ENCODE peak calls at places on chromosomes 5 and 9, in seven cellular contexts. F, S, Y, D, O, H and Z are unnamed samples.

GRCh38 chr5:177409043-177409801 is at the start of gene F12:
- DNase-seq in F (no peak), S (no peak), Y (no peak), D (no peak), O (no peak), H (no peak), Z (no peak)

GRCh38 chr9:37910271-37910670 is 6.3 kb upstream of the SLC25A51 start:
- DNase-seq in F (no peak), S (no peak), Y (no peak), D (no peak), O (no peak), H (no peak), Z (no peak)

GRCh38 chr5:120803282-120803681 is 339.2 kb downstream of the PRR16 start:
- DNase-seq in F (no peak), S (peak; percentile 46), Y (no peak), D (peak; percentile 54), O (no peak), H (no peak), Z (no peak)

GRCh38 chr9:36141288-36141687 is 4.8 kb downstream of the GLIPR2 start:
- DNase-seq in F (no peak), S (no peak), Y (no peak), D (peak; percentile 41), O (no peak), H (no peak), Z (no peak)

GRCh38 chr9:100099722-100100042 is 639 bp downstream of the INVS start:
- DNase-seq in F (no peak), S (no peak), Y (no peak), D (no peak), O (peak; percentile 16), H (no peak), Z (no peak)

GRCh38 chr9:129139233-129139992 is 28.2 kb downstream of the PTPA start:
- DNase-seq in F (no peak), S (peak; percentile 94), Y (peak; percentile 78), D (peak; percentile 84), O (peak; percentile 61), H (peak; percentile 84), Z (peak; percentile 53)

GRCh38 chr5:108753877-108754276 is 6.2 kb downstream of the FER start:
- DNase-seq in F (no peak), S (no peak), Y (no peak), D (peak; percentile 72), O (no peak), H (no peak), Z (no peak)

GRCh38 chr5:6321078-6321477 is 57.3 kb downstream of the MED10 start:
- DNase-seq in F (no peak), S (no peak), Y (no peak), D (no peak), O (no peak), H (no peak), Z (no peak)

GRCh38 chr9:96483733-96484240 is 33.8 kb downstream of the HABP4 start:
- DNase-seq in F (no peak), S (no peak), Y (no peak), D (no peak), O (no peak), H (no peak), Z (no peak)

GRCh38 chr5:95621839-95622629 is 2.1 kb downstream of the GPR150 start:
- DNase-seq in F (no peak), S (no peak), Y (peak; percentile 21), D (no peak), O (no peak), H (no peak), Z (no peak)

GRCh38 chr9:137411670-137412380 is 11.1 kb downstream of the EXD3 start:
- DNase-seq in F (peak; percentile 77), S (no peak), Y (no peak), D (peak; percentile 94), O (no peak), H (no peak), Z (no peak)

GRCh38 chr9:35820076-35820475 is 5.2 kb upstream of the HINT2 start:
- DNase-seq in F (no peak), S (no peak), Y (no peak), D (peak; percentile 77), O (no peak), H (no peak), Z (no peak)

GRCh38 chr9:37776328-37776727 is 8.5 kb downstream of the EXOSC3 start:
- DNase-seq in F (no peak), S (no peak), Y (no peak), D (peak; percentile 80), O (no peak), H (no peak), Z (no peak)

GRCh38 chr9:117703538-117703937 is 665 bp upstream of the TLR4 start:
- DNase-seq in F (peak; percentile 10), S (no peak), Y (no peak), D (no peak), O (no peak), H (no peak), Z (no peak)

GRCh38 chr5:66757834-66758396 is 161.7 kb downstream of the MAST4 start:
- DNase-seq in F (no peak), S (no peak), Y (no peak), D (no peak), O (no peak), H (no peak), Z (no peak)